ENCODE peak calls at places on chromosome 1, in ten cellular contexts. T, O, U, E, S, N, V, K, Y and I are unnamed samples.
A peak's percentile ranks its signal among the peaks of the same experiment; 100 is the strongest.

GRCh38 chr1:234544094-234544579 is 65.2 kb upstream of the TARBP1 start:
- DNase-seq in T (peak; percentile 85), O (no peak), U (peak; percentile 96), E (peak; percentile 79), S (peak; percentile 73), N (no peak), V (peak; percentile 58), K (peak; percentile 87), Y (no peak), I (peak; percentile 61)

GRCh38 chr1:53368314-53369033 is 40.6 kb upstream of the LRP8 start:
- DNase-seq in T (peak; percentile 41), O (no peak), U (no peak), E (no peak), S (peak; percentile 21), N (no peak), V (no peak), K (peak; percentile 9), Y (no peak), I (peak; percentile 45)

GRCh38 chr1:206030714-206031113 is 7.0 kb upstream of the CTSE start:
- DNase-seq in T (peak; percentile 42), O (peak; percentile 58), U (peak; percentile 82), E (peak; percentile 74), S (peak; percentile 42), N (peak; percentile 80), V (peak; percentile 68), K (peak; percentile 76), Y (peak; percentile 76), I (peak; percentile 79)

GRCh38 chr1:116916533-116917460 is 7.1 kb downstream of the PTGFRN start:
- DNase-seq in T (no peak), O (no peak), U (no peak), E (peak; percentile 60), S (no peak), N (no peak), V (no peak), K (peak; percentile 45), Y (no peak), I (no peak)

GRCh38 chr1:182622795-182623528 is 18.8 kb upstream of the RGS16 start:
- DNase-seq in T (peak; percentile 60), O (no peak), U (no peak), E (no peak), S (no peak), N (no peak), V (no peak), K (no peak), Y (no peak), I (no peak)

GRCh38 chr1:241926141-241926540 is 31.4 kb upstream of the BECN2 start:
- DNase-seq in T (no peak), O (no peak), U (no peak), E (no peak), S (no peak), N (no peak), V (no peak), K (no peak), Y (no peak), I (no peak)

GRCh38 chr1:245606157-245606725 is 451.5 kb downstream of the KIF26B start:
- DNase-seq in T (no peak), O (no peak), U (no peak), E (no peak), S (no peak), N (no peak), V (no peak), K (no peak), Y (no peak), I (no peak)

GRCh38 chr1:220818421-220819173 is 31.9 kb downstream of the MTARC1 start:
- DNase-seq in T (no peak), O (no peak), U (peak; percentile 94), E (peak; percentile 37), S (peak; percentile 40), N (no peak), V (no peak), K (peak; percentile 23), Y (no peak), I (peak; percentile 83)

GRCh38 chr1:116309090-116309870 is 63.8 kb upstream of the ATP1A1 start:
- DNase-seq in T (no peak), O (no peak), U (no peak), E (no peak), S (no peak), N (no peak), V (peak; percentile 45), K (no peak), Y (no peak), I (no peak)

GRCh38 chr1:179554394-179554793 is 21.4 kb downstream of the NPHS2 start:
- DNase-seq in T (no peak), O (no peak), U (no peak), E (no peak), S (no peak), N (no peak), V (no peak), K (no peak), Y (no peak), I (no peak)

GRCh38 chr1:87106158-87106557 is 191.7 kb downstream of the HS2ST1 start:
- DNase-seq in T (no peak), O (no peak), U (no peak), E (no peak), S (no peak), N (no peak), V (no peak), K (no peak), Y (no peak), I (no peak)

GRCh38 chr1:111600886-111601386 is 18.7 kb upstream of the RAP1A start:
- DNase-seq in T (no peak), O (no peak), U (no peak), E (no peak), S (no peak), N (no peak), V (no peak), K (no peak), Y (no peak), I (no peak)

GRCh38 chr1:66140072-66140471 is 347.4 kb downstream of the PDE4B start:
- DNase-seq in T (no peak), O (no peak), U (no peak), E (peak; percentile 72), S (no peak), N (no peak), V (no peak), K (no peak), Y (no peak), I (no peak)
- H3K9me3 ChIP-seq in T (no peaks in the 10 kb centered on the region), O (no peaks in the 10 kb centered on the region), U (no peaks in the 10 kb centered on the region), E (no peaks in the 10 kb centered on the region), S (no peaks in the 10 kb centered on the region), N (no peaks in the 10 kb centered on the region), V (no peaks in the 10 kb centered on the region), K (no peaks in the 10 kb centered on the region), Y (no peaks in the 10 kb centered on the region), I (no peaks in the 10 kb centered on the region)

DNA sequence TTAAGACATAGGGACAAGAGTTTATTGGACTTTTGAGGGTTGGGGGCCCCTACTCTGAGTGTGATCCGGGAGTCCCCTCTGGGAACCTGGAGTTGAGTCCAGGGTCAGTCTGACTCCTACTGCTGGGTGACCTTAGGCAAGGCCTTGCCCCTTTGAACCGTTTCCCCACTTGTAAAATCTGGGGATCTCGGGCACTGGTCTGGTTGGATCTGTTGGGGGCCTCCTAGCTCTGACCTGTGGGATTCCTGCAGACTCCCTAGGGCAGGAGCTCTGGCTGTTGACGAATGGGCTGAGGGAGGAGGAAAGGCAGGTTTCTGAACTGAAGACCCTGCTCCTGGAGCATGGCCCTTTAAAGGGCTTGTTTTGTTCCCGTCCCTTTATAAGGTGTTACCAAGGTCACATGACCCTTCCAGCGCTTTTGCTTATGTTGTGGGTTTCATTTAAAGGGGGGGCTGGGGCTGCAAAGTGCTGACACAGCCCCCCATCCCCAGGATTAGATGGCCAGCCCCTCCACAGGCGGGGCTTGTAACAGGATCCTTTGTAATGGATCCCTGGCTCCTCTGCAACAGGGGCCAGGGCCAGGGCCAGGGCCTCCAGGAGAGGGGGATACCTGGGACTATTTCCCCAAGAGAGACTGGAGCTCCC is 50.7 kb downstream of the YARS1 start:
- DNase-seq in T (no peak), O (no peak), U (no peak), E (peak; percentile 16), S (no peak), N (no peak), V (no peak), K (no peak), Y (no peak), I (no peak)
- H3K4me1 ChIP-seq in T (peaks cover 11% of the 10 kb centered on the region), O (peaks cover 91% of the 10 kb centered on the region), U (peaks cover 7% of the 10 kb centered on the region), E (peaks cover 8% of the 10 kb centered on the region), S (no peaks in the 10 kb centered on the region), N (peaks cover 28% of the 10 kb centered on the region), V (peaks cover 33% of the 10 kb centered on the region), K (peaks cover 83% of the 10 kb centered on the region), Y (peaks cover 65% of the 10 kb centered on the region), I (peaks cover 20% of the 10 kb centered on the region)

GRCh38 chr1:21311016-21311415 is 20.8 kb upstream of the ECE1 start:
- DNase-seq in T (no peak), O (no peak), U (no peak), E (no peak), S (no peak), N (no peak), V (peak; percentile 73), K (peak; percentile 76), Y (no peak), I (peak; percentile 62)

GRCh38 chr1:21313886-21314796 is 23.9 kb upstream of the ECE1 start:
- DNase-seq in T (no peak), O (no peak), U (peak; percentile 68), E (no peak), S (peak; percentile 82), N (peak; percentile 49), V (peak; percentile 78), K (peak; percentile 61), Y (no peak), I (no peak)

GRCh38 chr1:21314797-21315396 is 24.6 kb upstream of the ECE1 start:
- DNase-seq in T (no peak), O (no peak), U (no peak), E (no peak), S (no peak), N (no peak), V (no peak), K (no peak), Y (no peak), I (no peak)

GRCh38 chr1:21313146-21313885 is 23.1 kb upstream of the ECE1 start:
- DNase-seq in T (no peak), O (no peak), U (peak; percentile 87), E (no peak), S (no peak), N (no peak), V (no peak), K (no peak), Y (no peak), I (peak; percentile 74)

GRCh38 chr1:21312407-21312992 is 22.2 kb upstream of the ECE1 start:
- DNase-seq in T (no peak), O (no peak), U (no peak), E (no peak), S (no peak), N (no peak), V (no peak), K (no peak), Y (no peak), I (no peak)
- H3K4me3 ChIP-seq in T (no peak overlapping the region), O (no peak overlapping the region), U (no peak overlapping the region), E (no peak overlapping the region), S (no peak overlapping the region), N (no peak overlapping the region), V (no peak overlapping the region), K (no peak overlapping the region), Y (no peak overlapping the region), I (no peak overlapping the region)

GRCh38 chr1:2962541-2962940 is 58.7 kb upstream of the ACTRT2 start:
- DNase-seq in T (no peak), O (no peak), U (no peak), E (no peak), S (no peak), N (no peak), V (no peak), K (no peak), Y (no peak), I (no peak)
- H3K9me3 ChIP-seq in T (peaks cover 18% of the 10 kb centered on the region), O (peaks cover 5% of the 10 kb centered on the region), U (no peaks in the 10 kb centered on the region), E (no peaks in the 10 kb centered on the region), S (peaks cover 6% of the 10 kb centered on the region), N (peaks cover 5% of the 10 kb centered on the region), V (peaks cover 7% of the 10 kb centered on the region), K (no peaks in the 10 kb centered on the region), Y (peaks cover 8% of the 10 kb centered on the region), I (peaks cover 10% of the 10 kb centered on the region)